ENCODE peak calls at places on chromosomes 6 and 20, in six cellular contexts. W is occipital lobe, M is cerebellar nuclear complex, F is Peyer's patch, X is small intestine, P is HuH-7.5. C is an unnamed sample.

GRCh38 chr6:101689156-101689555 is 295.6 kb downstream of the GRIK2 start:
- DNase-seq in W (no peak), M (no peak), F (no peak), X (no peak), P (no peak), C (no peak)

GRCh38 chr6:127190552-127190951 is 72.1 kb downstream of the RSPO3 start:
- DNase-seq in W (no peak), M (no peak), F (no peak), X (peak; percentile 6), P (no peak), C (no peak)

GRCh38 chr6:130376921-130377320 is 11.1 kb downstream of the TMEM200A start:
- DNase-seq in W (no peak), M (no peak), F (no peak), X (no peak), P (no peak), C (no peak)

GRCh38 chr6:82843291-82843885 is 222.3 kb downstream of the UBE3D start:
- DNase-seq in W (no peak), M (no peak), F (no peak), X (no peak), P (no peak), C (no peak)

GRCh38 chr6:42197574-42198362 is 3.0 kb upstream of the GUCA1B start:
- DNase-seq in W (peak; percentile 3), M (no peak), F (no peak), X (no peak), P (no peak), C (no peak)

GRCh38 chr6:129801909-129802308 is 59.2 kb downstream of the TMEM244 start:
- DNase-seq in W (no peak), M (no peak), F (no peak), X (no peak), P (no peak), C (no peak)

GRCh38 chr20:38932457-38933120 is 6.4 kb downstream of the FAM83D start:
- DNase-seq in W (no peak), M (no peak), F (no peak), X (no peak), P (no peak), C (no peak)

GRCh38 chr6:141610741-141611140 is 522.0 kb upstream of the GJE1 start:
- DNase-seq in W (no peak), M (no peak), F (no peak), X (no peak), P (peak; percentile 7), C (peak; percentile 22)

GRCh38 chr20:17504898-17505663 is 26.1 kb downstream of the BFSP1 start:
- DNase-seq in W (no peak), M (peak; percentile 11), F (peak; percentile 69), X (peak; percentile 67), P (peak; percentile 48), C (peak; percentile 85)

GRCh38 chr20:7691647-7692046 is 248.6 kb downstream of the HAO1 start:
- DNase-seq in W (no peak), M (no peak), F (no peak), X (no peak), P (no peak), C (no peak)

GRCh38 chr6:117440558-117441525 is 15.1 kb upstream of the ROS1 start:
- DNase-seq in W (no peak), M (no peak), F (no peak), X (no peak), P (no peak), C (no peak)

GRCh38 chr6:107657755-107658461 is 166.2 kb downstream of the SCML4 start:
- DNase-seq in W (no peak), M (no peak), F (no peak), X (peak; percentile 42), P (no peak), C (peak; percentile 92)

GRCh38 chr6:169168302-169168630 is 85.4 kb downstream of the THBS2 start:
- DNase-seq in W (no peak), M (no peak), F (no peak), X (no peak), P (no peak), C (peak; percentile 63)

GRCh38 chr6:169909113-169909512 is 157.7 kb downstream of the ERMARD start:
- DNase-seq in W (no peak), M (no peak), F (no peak), X (no peak), P (no peak), C (no peak)